ENCODE peak calls at places on chromosomes 7 and 10, in eight cellular contexts. One of them, this sample, is unnamed.

GRCh38 chr7:132528695-132529094 is 47.6 kb downstream of the PLXNA4 start:
- DNase-seq in cardiac muscle cell: no peak
- DNase-seq in GF-D8: no peak
- DNase-seq in activated CD4-positive, alpha-beta T cell treated with anti-CD3 and anti-CD28 coated beads for 48 hours: no peak
- DNase-seq in HT-29: no peak
- DNase-seq in GM04504: no peak
- DNase-seq in hepatic stellate cell: no peak
- DNase-seq in PC-9: no peak
- DNase-seq in this sample: no peak

GRCh38 chr7:141748401-141748800 is 10.2 kb downstream of the SSBP1 start:
- DNase-seq in cardiac muscle cell: no peak
- DNase-seq in hepatic stellate cell: no peak
- DNase-seq in GF-D8: no peak
- DNase-seq in activated CD4-positive, alpha-beta T cell treated with anti-CD3 and anti-CD28 coated beads for 48 hours: no peak
- DNase-seq in PC-9: no peak
- DNase-seq in GM04504: no peak
- DNase-seq in HT-29: no peak
- DNase-seq in this sample: no peak

GRCh38 chr7:19491821-19492452 is 216.9 kb downstream of the POLR1F start:
- DNase-seq in activated CD4-positive, alpha-beta T cell treated with anti-CD3 and anti-CD28 coated beads for 48 hours: no peak
- DNase-seq in hepatic stellate cell: peak
- DNase-seq in PC-9: no peak
- DNase-seq in cardiac muscle cell: peak
- DNase-seq in GM04504: peak
- DNase-seq in HT-29: peak
- DNase-seq in GF-D8: no peak
- DNase-seq in this sample: no peak

GRCh38 chr7:55524558-55525310 is 47.6 kb downstream of the VOPP1 start:
- DNase-seq in GM04504: no peak
- DNase-seq in activated CD4-positive, alpha-beta T cell treated with anti-CD3 and anti-CD28 coated beads for 48 hours: no peak
- DNase-seq in HT-29: no peak
- DNase-seq in cardiac muscle cell: no peak
- DNase-seq in hepatic stellate cell: no peak
- DNase-seq in GF-D8: no peak
- DNase-seq in PC-9: no peak
- DNase-seq in this sample: no peak

GRCh38 chr7:40887099-40887498 is 752.3 kb downstream of the SUGCT start:
- DNase-seq in GM04504: no peak
- DNase-seq in activated CD4-positive, alpha-beta T cell treated with anti-CD3 and anti-CD28 coated beads for 48 hours: no peak
- DNase-seq in cardiac muscle cell: no peak
- DNase-seq in PC-9: no peak
- DNase-seq in hepatic stellate cell: peak
- DNase-seq in HT-29: no peak
- DNase-seq in GF-D8: no peak
- DNase-seq in this sample: no peak

GRCh38 chr10:34549001-34549400 is 266.1 kb downstream of the PARD3 start:
- DNase-seq in activated CD4-positive, alpha-beta T cell treated with anti-CD3 and anti-CD28 coated beads for 48 hours: no peak
- DNase-seq in PC-9: no peak
- DNase-seq in hepatic stellate cell: no peak
- DNase-seq in cardiac muscle cell: no peak
- DNase-seq in GF-D8: no peak
- DNase-seq in GM04504: no peak
- DNase-seq in HT-29: no peak
- DNase-seq in this sample: no peak

GRCh38 chr10:89792187-89792586 is 90.8 kb downstream of the KIF20B start:
- DNase-seq in PC-9: no peak
- DNase-seq in activated CD4-positive, alpha-beta T cell treated with anti-CD3 and anti-CD28 coated beads for 48 hours: no peak
- DNase-seq in GM04504: no peak
- DNase-seq in cardiac muscle cell: no peak
- DNase-seq in GF-D8: no peak
- DNase-seq in hepatic stellate cell: no peak
- DNase-seq in HT-29: no peak
- DNase-seq in this sample: no peak

GRCh38 chr10:79394631-79395030 is 47.4 kb downstream of the PPIF start:
- DNase-seq in HT-29: no peak
- DNase-seq in PC-9: no peak
- DNase-seq in GF-D8: no peak
- DNase-seq in hepatic stellate cell: no peak
- DNase-seq in activated CD4-positive, alpha-beta T cell treated with anti-CD3 and anti-CD28 coated beads for 48 hours: no peak
- DNase-seq in GM04504: no peak
- DNase-seq in cardiac muscle cell: no peak
- DNase-seq in this sample: no peak

GRCh38 chr7:3897430-3898385 is 596.7 kb downstream of the SDK1 start:
- DNase-seq in cardiac muscle cell: peak
- DNase-seq in HT-29: peak
- DNase-seq in PC-9: peak
- DNase-seq in activated CD4-positive, alpha-beta T cell treated with anti-CD3 and anti-CD28 coated beads for 48 hours: peak
- DNase-seq in GF-D8: no peak
- DNase-seq in GM04504: peak
- DNase-seq in hepatic stellate cell: peak
- DNase-seq in this sample: peak

GRCh38 chr7:76202666-76203030 is 952 bp downstream of the SRRM3 start:
- DNase-seq in hepatic stellate cell: no peak
- DNase-seq in PC-9: no peak
- DNase-seq in cardiac muscle cell: no peak
- DNase-seq in HT-29: no peak
- DNase-seq in activated CD4-positive, alpha-beta T cell treated with anti-CD3 and anti-CD28 coated beads for 48 hours: no peak
- DNase-seq in GF-D8: no peak
- DNase-seq in GM04504: no peak
- DNase-seq in this sample: no peak

GRCh38 chr7:41696323-41696916 is 6.5 kb downstream of the INHBA start:
- DNase-seq in activated CD4-positive, alpha-beta T cell treated with anti-CD3 and anti-CD28 coated beads for 48 hours: peak
- DNase-seq in hepatic stellate cell: no peak
- DNase-seq in PC-9: peak
- DNase-seq in cardiac muscle cell: peak
- DNase-seq in GM04504: peak
- DNase-seq in GF-D8: no peak
- DNase-seq in HT-29: peak
- DNase-seq in this sample: no peak

GRCh38 chr7:112450807-112451661 is 774 bp downstream of the IFRD1 start:
- DNase-seq in GF-D8: peak
- DNase-seq in hepatic stellate cell: peak
- DNase-seq in GM04504: peak
- DNase-seq in cardiac muscle cell: peak
- DNase-seq in PC-9: peak
- DNase-seq in HT-29: peak
- DNase-seq in activated CD4-positive, alpha-beta T cell treated with anti-CD3 and anti-CD28 coated beads for 48 hours: peak
- DNase-seq in this sample: peak

GRCh38 chr10:44042075-44042770 is 342.7 kb downstream of the CXCL12 start:
- DNase-seq in hepatic stellate cell: no peak
- DNase-seq in activated CD4-positive, alpha-beta T cell treated with anti-CD3 and anti-CD28 coated beads for 48 hours: no peak
- DNase-seq in GF-D8: no peak
- DNase-seq in GM04504: no peak
- DNase-seq in HT-29: no peak
- DNase-seq in PC-9: no peak
- DNase-seq in cardiac muscle cell: no peak
- DNase-seq in this sample: no peak

GRCh38 chr7:32108651-32109050 is 38.4 kb upstream of the PDE1C start:
- DNase-seq in HT-29: no peak
- DNase-seq in PC-9: no peak
- DNase-seq in GM04504: no peak
- DNase-seq in activated CD4-positive, alpha-beta T cell treated with anti-CD3 and anti-CD28 coated beads for 48 hours: no peak
- DNase-seq in hepatic stellate cell: no peak
- DNase-seq in cardiac muscle cell: no peak
- DNase-seq in GF-D8: no peak
- DNase-seq in this sample: no peak

GRCh38 chr7:33421384-33421783 is 292.0 kb downstream of the BBS9 start:
- DNase-seq in PC-9: no peak
- DNase-seq in hepatic stellate cell: peak
- DNase-seq in GF-D8: no peak
- DNase-seq in activated CD4-positive, alpha-beta T cell treated with anti-CD3 and anti-CD28 coated beads for 48 hours: no peak
- DNase-seq in GM04504: no peak
- DNase-seq in HT-29: no peak
- DNase-seq in cardiac muscle cell: no peak
- DNase-seq in this sample: no peak

GRCh38 chr10:21524526-21525366 is 736 bp downstream of the SKIDA1 start:
- DNase-seq in GF-D8: peak
- DNase-seq in hepatic stellate cell: no peak
- DNase-seq in HT-29: no peak
- DNase-seq in activated CD4-positive, alpha-beta T cell treated with anti-CD3 and anti-CD28 coated beads for 48 hours: no peak
- DNase-seq in cardiac muscle cell: peak
- DNase-seq in GM04504: no peak
- DNase-seq in PC-9: peak
- DNase-seq in this sample: no peak

GRCh38 chr10:14244801-14245211 is 85.9 kb downstream of the FRMD4A start:
- DNase-seq in HT-29: peak
- DNase-seq in GM04504: no peak
- DNase-seq in hepatic stellate cell: no peak
- DNase-seq in PC-9: no peak
- DNase-seq in GF-D8: no peak
- DNase-seq in activated CD4-positive, alpha-beta T cell treated with anti-CD3 and anti-CD28 coated beads for 48 hours: no peak
- DNase-seq in cardiac muscle cell: no peak
- DNase-seq in this sample: no peak

GRCh38 chr7:140033036-140033435 is 29.7 kb downstream of the PARP12 start:
- DNase-seq in hepatic stellate cell: no peak
- DNase-seq in PC-9: no peak
- DNase-seq in GF-D8: no peak
- DNase-seq in cardiac muscle cell: no peak
- DNase-seq in activated CD4-positive, alpha-beta T cell treated with anti-CD3 and anti-CD28 coated beads for 48 hours: no peak
- DNase-seq in HT-29: no peak
- DNase-seq in GM04504: no peak
- DNase-seq in this sample: no peak

GRCh38 chr10:35270100-35270499 is 66.2 kb upstream of the CCNY start:
- DNase-seq in GM04504: no peak
- DNase-seq in PC-9: no peak
- DNase-seq in hepatic stellate cell: no peak
- DNase-seq in activated CD4-positive, alpha-beta T cell treated with anti-CD3 and anti-CD28 coated beads for 48 hours: no peak
- DNase-seq in HT-29: no peak
- DNase-seq in cardiac muscle cell: no peak
- DNase-seq in GF-D8: no peak
- DNase-seq in this sample: no peak

GRCh38 chr10:28914721-28915120 is 237.4 kb downstream of the BAMBI start:
- DNase-seq in HT-29: no peak
- DNase-seq in cardiac muscle cell: no peak
- DNase-seq in GM04504: no peak
- DNase-seq in PC-9: no peak
- DNase-seq in GF-D8: no peak
- DNase-seq in hepatic stellate cell: no peak
- DNase-seq in activated CD4-positive, alpha-beta T cell treated with anti-CD3 and anti-CD28 coated beads for 48 hours: no peak
- DNase-seq in this sample: no peak

GRCh38 chr10:77236700-77237099 is 400.9 kb downstream of the KCNMA1 start:
- DNase-seq in GM04504: no peak
- DNase-seq in HT-29: no peak
- DNase-seq in cardiac muscle cell: no peak
- DNase-seq in GF-D8: no peak
- DNase-seq in activated CD4-positive, alpha-beta T cell treated with anti-CD3 and anti-CD28 coated beads for 48 hours: no peak
- DNase-seq in PC-9: no peak
- DNase-seq in hepatic stellate cell: no peak
- DNase-seq in this sample: no peak

GRCh38 chr10:80407836-80408197 is 534 bp upstream of the PRXL2A start:
- DNase-seq in hepatic stellate cell: no peak
- DNase-seq in GF-D8: no peak
- DNase-seq in cardiac muscle cell: no peak
- DNase-seq in HT-29: no peak
- DNase-seq in PC-9: peak
- DNase-seq in activated CD4-positive, alpha-beta T cell treated with anti-CD3 and anti-CD28 coated beads for 48 hours: peak
- DNase-seq in GM04504: no peak
- DNase-seq in this sample: no peak

GRCh38 chr7:50296799-50297198 is 7.7 kb upstream of the IKZF1 start:
- DNase-seq in HT-29: no peak
- DNase-seq in PC-9: no peak
- DNase-seq in activated CD4-positive, alpha-beta T cell treated with anti-CD3 and anti-CD28 coated beads for 48 hours: no peak
- DNase-seq in cardiac muscle cell: no peak
- DNase-seq in hepatic stellate cell: no peak
- DNase-seq in GM04504: no peak
- DNase-seq in GF-D8: no peak
- DNase-seq in this sample: no peak

GRCh38 chr10:99403674-99404073 is 26.8 kb downstream of the GOT1 start:
- DNase-seq in activated CD4-positive, alpha-beta T cell treated with anti-CD3 and anti-CD28 coated beads for 48 hours: no peak
- DNase-seq in GM04504: no peak
- DNase-seq in cardiac muscle cell: no peak
- DNase-seq in PC-9: no peak
- DNase-seq in GF-D8: no peak
- DNase-seq in HT-29: no peak
- DNase-seq in hepatic stellate cell: no peak
- DNase-seq in this sample: no peak

GRCh38 chr10:17452060-17452894 is 2.1 kb downstream of the ST8SIA6 start:
- DNase-seq in cardiac muscle cell: no peak
- DNase-seq in GF-D8: no peak
- DNase-seq in PC-9: no peak
- DNase-seq in HT-29: no peak
- DNase-seq in GM04504: no peak
- DNase-seq in activated CD4-positive, alpha-beta T cell treated with anti-CD3 and anti-CD28 coated beads for 48 hours: no peak
- DNase-seq in hepatic stellate cell: no peak
- DNase-seq in this sample: no peak

GRCh38 chr10:5684971-5685763 is 529 bp downstream of the TASOR2 start:
- DNase-seq in cardiac muscle cell: peak
- DNase-seq in PC-9: peak
- DNase-seq in GM04504: peak
- DNase-seq in hepatic stellate cell: peak
- DNase-seq in activated CD4-positive, alpha-beta T cell treated with anti-CD3 and anti-CD28 coated beads for 48 hours: peak
- DNase-seq in HT-29: peak
- DNase-seq in GF-D8: peak
- DNase-seq in this sample: peak

GRCh38 chr7:116447980-116448839 is 51.3 kb upstream of the CAV2 start:
- DNase-seq in activated CD4-positive, alpha-beta T cell treated with anti-CD3 and anti-CD28 coated beads for 48 hours: no peak
- DNase-seq in PC-9: no peak
- DNase-seq in hepatic stellate cell: no peak
- DNase-seq in cardiac muscle cell: no peak
- DNase-seq in GF-D8: no peak
- DNase-seq in GM04504: no peak
- DNase-seq in HT-29: no peak
- DNase-seq in this sample: no peak

GRCh38 chr7:129958643-129959479 is 6.1 kb upstream of the UBE2H start:
- DNase-seq in HT-29: peak
- DNase-seq in GM04504: no peak
- DNase-seq in cardiac muscle cell: peak
- DNase-seq in GF-D8: peak
- DNase-seq in activated CD4-positive, alpha-beta T cell treated with anti-CD3 and anti-CD28 coated beads for 48 hours: no peak
- DNase-seq in hepatic stellate cell: peak
- DNase-seq in PC-9: peak
- DNase-seq in this sample: no peak

This sample was measured in central memory CD8-positive, alpha-beta T cell.